ENCODE peak calls at places on chromosomes 11 and 22, in seven cellular contexts. F is RWPE1, S is lung, D is heart left ventricle, L is epithelial cell of esophagus, Q is mucosa of descending colon, N is Calu3. H is an unnamed sample.

GRCh38 chr22:31490496-31490925 is 869 bp upstream of the EIF4ENIF1 start:
- DNase-seq in F (peak; percentile 33), L (peak; percentile 66), N (peak; percentile 51), S (peak; percentile 69), D (peak; percentile 51), Q (peak; percentile 60), H (peak; percentile 47)

GRCh38 chr22:40533712-40534378 is 102.7 kb downstream of the MRTFA start:
- DNase-seq in L (peak; percentile 73), F (peak; percentile 42), S (no peak), Q (no peak), D (no peak), N (no peak), H (no peak)

GRCh38 chr11:11056316-11056715 is 198.5 kb upstream of the ZBED5 start:
- DNase-seq in Q (no peak), D (no peak), F (no peak), N (no peak), L (no peak), S (no peak), H (no peak)

GRCh38 chr11:128908391-128909246 is 17.5 kb downstream of the KCNJ5 start:
- DNase-seq in D (peak; percentile 83), L (peak; percentile 84), Q (peak; percentile 69), S (peak; percentile 57), F (peak; percentile 88), N (peak; percentile 65), H (no peak)

GRCh38 chr22:36453266-36453607 is 28.2 kb downstream of the TXN2 start:
- DNase-seq in S (no peak), D (no peak), Q (peak; percentile 41), N (no peak), F (no peak), L (no peak), H (no peak)

GRCh38 chr22:30859714-30860095 is 108.9 kb downstream of the MORC2 start:
- DNase-seq in Q (no peak), L (no peak), S (no peak), N (no peak), F (no peak), D (no peak), H (no peak)

GRCh38 chr11:128505449-128506058 is 81.8 kb downstream of the ETS1 start:
- DNase-seq in S (no peak), L (no peak), Q (no peak), D (no peak), F (no peak), N (no peak), H (no peak)

GRCh38 chr11:108873305-108873704 is 208.4 kb downstream of the DDX10 start:
- DNase-seq in N (no peak), D (no peak), S (no peak), F (no peak), L (peak; percentile 22), Q (no peak), H (no peak)

GRCh38 chr11:15114501-15115475 is at the start of gene INSC:
- DNase-seq in F (no peak), D (peak; percentile 43), N (peak; percentile 7), S (no peak), L (no peak), Q (peak; percentile 38), H (no peak)
- TF ChIP-seq CTCF in F (no peak), D (no peak), N (no peak), S (no peak), L (no peak), Q (no peak), H (no peak)

GRCh38 chr11:119029069-119029339 is 1.7 kb downstream of the SLC37A4 start:
- DNase-seq in N (no peak), F (no peak), Q (no peak), D (no peak), S (no peak), L (no peak), H (no peak)
- TF ChIP-seq CTCF in N (no peak), F (no peak), Q (no peak), D (no peak), S (no peak), L (no peak), H (no peak)

DNA sequence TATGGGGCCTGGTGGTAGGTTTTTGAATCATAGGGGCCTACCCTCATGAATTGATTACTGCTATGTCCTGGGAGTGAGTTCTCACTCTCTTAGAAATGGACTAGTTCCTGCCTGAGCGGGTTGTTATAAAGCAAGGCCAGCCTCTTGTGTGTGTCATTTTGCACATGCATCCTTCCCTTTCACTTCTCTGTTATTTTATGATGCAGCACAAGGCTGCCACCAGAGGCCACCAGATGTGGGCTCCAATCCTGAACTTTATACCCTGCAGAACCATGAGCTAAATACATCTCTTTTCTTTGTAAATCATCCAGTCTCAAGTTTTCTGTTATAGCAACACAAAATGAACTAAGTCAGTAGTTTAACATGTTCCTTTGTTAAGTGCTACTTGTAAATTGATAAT is 251.4 kb downstream of the BLID start:
- DNase-seq in N (no peak), Q (no peak), F (no peak), D (no peak), L (no peak), S (no peak), H (no peak)
- TF ChIP-seq CTCF in N (no peak), Q (no peak), F (no peak), D (no peak), L (no peak), S (no peak), H (no peak)

DNA sequence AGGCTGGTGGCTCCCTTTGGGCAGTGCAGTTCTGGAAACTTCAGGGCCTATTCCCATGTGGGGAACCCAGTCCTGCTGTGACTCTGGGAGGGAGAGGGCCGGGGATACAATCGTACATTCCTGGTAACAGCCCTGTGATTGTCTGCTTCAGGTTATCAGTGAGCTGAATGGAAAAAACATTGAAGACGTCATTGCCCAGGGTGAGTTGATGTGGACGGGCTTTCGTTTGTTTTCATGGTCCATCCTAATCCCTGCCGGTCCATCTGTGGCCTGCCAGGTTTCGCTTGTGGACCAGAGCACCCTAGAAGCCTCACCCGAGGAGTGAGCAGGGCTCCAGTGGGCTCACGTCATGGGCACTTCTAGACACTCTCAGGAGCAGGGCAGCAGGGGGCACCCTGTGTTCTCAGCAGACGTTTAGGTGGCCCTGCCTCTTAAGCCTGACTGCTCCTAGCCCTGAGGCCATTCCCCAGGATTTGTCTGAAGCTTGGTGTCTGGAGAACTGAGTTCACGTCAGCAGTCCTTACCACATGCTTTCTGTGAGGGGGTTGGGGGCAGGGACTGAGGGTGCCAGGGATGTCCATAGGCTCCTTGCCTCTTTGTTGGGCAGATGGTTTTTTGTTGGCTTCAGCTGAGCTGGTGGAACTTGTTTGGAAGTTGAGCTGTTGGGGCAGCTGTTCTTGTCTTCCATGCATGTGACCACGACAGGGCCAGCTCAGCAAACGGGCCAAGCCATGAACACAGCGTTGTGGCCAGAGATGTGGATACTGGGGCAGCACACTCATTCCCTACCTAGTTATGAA is 1.9 kb downstream of the RPLP2 start:
- DNase-seq in N (no peak), L (peak; percentile 50), D (no peak), Q (no peak), F (no peak), S (no peak), H (no peak)
- TF ChIP-seq CTCF in N (no peak), L (peak; percentile 20), D (no peak), Q (no peak), F (no peak), S (no peak), H (no peak)

GRCh38 chr22:45638834-45639746 is 32.5 kb upstream of the ATXN10 start:
- DNase-seq in D (peak; percentile 41), F (peak; percentile 75), S (peak; percentile 57), N (peak; percentile 94), L (peak; percentile 71), Q (peak; percentile 64), H (no peak)
- TF ChIP-seq CTCF in D (no peak), F (no peak), S (no peak), N (no peak), L (no peak), Q (no peak), H (no peak)

DNA sequence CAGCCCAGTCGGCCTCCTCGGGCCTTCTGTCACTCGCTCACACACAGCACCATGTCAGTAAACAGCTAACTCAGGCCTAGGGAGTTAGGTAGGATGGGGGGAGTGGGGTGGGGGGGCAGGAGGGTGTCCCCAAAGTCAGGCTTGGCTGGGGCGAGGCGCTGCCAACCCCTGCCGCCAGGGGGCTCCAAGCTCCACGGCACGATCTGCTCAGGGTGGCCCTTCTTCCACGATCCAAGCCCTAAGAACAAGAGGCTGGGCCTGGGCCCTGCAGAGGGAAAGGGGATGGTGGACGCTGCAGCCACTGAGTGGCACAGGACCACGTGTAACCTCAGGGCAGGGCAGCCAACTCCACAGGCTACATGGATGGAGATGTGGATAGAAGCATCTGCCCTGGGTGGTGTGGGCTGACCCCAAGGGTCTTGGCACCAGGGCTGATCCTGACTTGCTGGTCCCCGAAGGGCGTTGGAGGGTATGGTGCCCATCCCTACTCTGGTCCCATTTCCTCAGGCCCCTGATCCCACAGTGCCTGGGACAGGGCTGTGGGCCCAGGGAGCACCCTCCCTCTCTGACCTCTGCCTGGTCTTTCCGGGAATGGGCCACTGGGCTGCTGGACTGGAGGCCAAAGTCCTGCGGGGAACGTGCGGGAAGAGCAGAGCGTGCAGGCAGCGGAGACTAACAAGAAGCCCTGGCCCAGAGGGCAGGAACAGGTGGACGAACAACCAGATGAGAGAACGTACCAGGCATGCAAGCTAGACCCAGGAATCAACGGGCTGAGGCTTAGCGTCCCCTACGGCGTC is 29.1 kb upstream of the TXNRD2 start:
- DNase-seq in N (peak; percentile 81), F (peak; percentile 50), S (peak; percentile 75), Q (peak; percentile 83), D (peak; percentile 64), L (peak; percentile 59), H (peak; percentile 81)
- TF ChIP-seq CTCF in N (peak; percentile 98), F (peak; percentile 94), S (peak; percentile 68), Q (peak; percentile 91), D (peak; percentile 96), L (peak; percentile 87), H (peak; percentile 97)

GRCh38 chr11:69705246-69705856 is 1.5 kb upstream of the FGF19 start:
- DNase-seq in N (no peak), Q (no peak), L (no peak), D (no peak), F (no peak), S (no peak), H (no peak)

GRCh38 chr11:69703711-69704507 is at the start of gene FGF19:
- DNase-seq in S (no peak), Q (peak; percentile 54), F (peak; percentile 26), D (no peak), N (peak; percentile 37), L (no peak), H (no peak)

GRCh38 chr11:69705901-69706787 is 2.3 kb upstream of the FGF19 start:
- DNase-seq in L (no peak), D (no peak), N (no peak), S (no peak), Q (peak; percentile 50), F (no peak), H (no peak)

GRCh38 chr11:69702769-69703510 is 882 bp downstream of the FGF19 start:
- DNase-seq in L (no peak), D (no peak), F (no peak), Q (no peak), S (no peak), N (no peak), H (no peak)

GRCh38 chr11:69704508-69705245 is 855 bp upstream of the FGF19 start:
- DNase-seq in D (no peak), N (peak; percentile 30), Q (peak; percentile 45), S (no peak), F (no peak), L (peak; percentile 30), H (peak; percentile 66)
- TF ChIP-seq CTCF in D (peak; percentile 39), N (peak; percentile 13), Q (peak; percentile 27), S (no peak), F (peak; percentile 65), L (peak; percentile 43), H (peak; percentile 38)

GRCh38 chr11:104191124-104191523 is 27.2 kb upstream of the PDGFD start:
- DNase-seq in D (no peak), L (no peak), S (no peak), N (no peak), Q (no peak), F (no peak), H (no peak)
- TF ChIP-seq CTCF in D (no peak), L (no peak), S (no peak), N (no peak), Q (no peak), F (no peak), H (no peak)

H was measured in mesothelial cell of epicardium.